ENCODE peak calls at places on chromosome 17, in ten cellular contexts. C, Q, T, D, Y, B, M, I, W and Z are unnamed samples.

GRCh38 chr17:50240876-50241275 is 33.4 kb upstream of the TMEM92 start:
- DNase-seq in I (no peak), Y (no peak), C (no peak), T (no peak), Q (no peak), W (no peak), M (no peak), B (no peak), D (no peak), Z (no peak)

GRCh38 chr17:68594552-68594951 is 6.6 kb downstream of the FAM20A start:
- DNase-seq in I (no peak), T (no peak), Q (no peak), D (no peak), Y (no peak), M (no peak), B (no peak), C (no peak), W (no peak), Z (no peak)

GRCh38 chr17:27532269-27533067 is 76.2 kb downstream of the KSR1 start:
- DNase-seq in C (no peak), W (no peak), M (no peak), B (peak), D (peak), Q (no peak), T (peak), I (no peak), Y (no peak), Z (peak)

GRCh38 chr17:60153606-60154355 is 4.0 kb downstream of the CA4 start:
- DNase-seq in Q (no peak), W (no peak), T (no peak), B (no peak), I (no peak), M (no peak), Y (no peak), D (no peak), C (no peak), Z (no peak)

GRCh38 chr17:40485851-40486512 is 15.4 kb downstream of the TNS4 start:
- DNase-seq in T (peak), W (no peak), I (no peak), B (peak), Y (peak), M (no peak), C (peak), Q (no peak), D (peak), Z (peak)

GRCh38 chr17:78407387-78407990 is 29.0 kb downstream of the PGS1 start:
- DNase-seq in M (no peak), W (no peak), T (no peak), I (no peak), C (no peak), Q (no peak), Y (no peak), B (no peak), D (no peak), Z (no peak)

GRCh38 chr17:58614854-58615409 is 76.9 kb downstream of the TEX14 start:
- DNase-seq in Q (no peak), M (no peak), Y (no peak), W (no peak), T (no peak), D (no peak), I (no peak), B (no peak), C (no peak), Z (no peak)

GRCh38 chr17:78783711-78784396 is 1.8 kb upstream of the CYTH1 start:
- DNase-seq in Q (no peak), M (no peak), D (no peak), Y (no peak), B (no peak), W (no peak), C (no peak), I (no peak), T (no peak), Z (no peak)

GRCh38 chr17:80002690-80003490 is 32.8 kb downstream of the TBC1D16 start:
- DNase-seq in D (no peak), W (no peak), B (peak), C (no peak), Y (no peak), M (no peak), I (no peak), Q (no peak), T (no peak), Z (no peak)

GRCh38 chr17:17810374-17811248 is 26.2 kb downstream of the SREBF1 start:
- DNase-seq in Y (no peak), Q (no peak), D (no peak), W (no peak), M (no peak), B (peak), C (no peak), I (no peak), T (peak), Z (no peak)

GRCh38 chr17:37848690-37849616 is 75.3 kb upstream of the TBC1D3K start:
- DNase-seq in I (no peak), D (peak), B (peak), Q (no peak), W (no peak), Y (peak), M (no peak), C (peak), T (no peak), Z (peak)

GRCh38 chr17:38613981-38614779 is 8.4 kb upstream of the SRCIN1 start:
- DNase-seq in Y (no peak), D (no peak), Q (no peak), I (no peak), W (no peak), B (peak), T (no peak), M (no peak), C (no peak), Z (no peak)

GRCh38 chr17:47789611-47790520 is 31.7 kb downstream of the OSBPL7 start:
- DNase-seq in I (peak), Q (no peak), C (peak), D (no peak), Y (peak), W (peak), M (peak), T (peak), B (peak), Z (peak)

GRCh38 chr17:80294210-80294609 is 33.6 kb downstream of the RNF213 start:
- DNase-seq in B (no peak), D (no peak), M (no peak), W (no peak), T (no peak), Y (no peak), C (no peak), Q (no peak), I (no peak), Z (no peak)

GRCh38 chr17:17353625-17354484 is 50.7 kb downstream of the NT5M start:
- DNase-seq in Q (no peak), T (no peak), B (peak), D (no peak), Y (no peak), I (no peak), C (no peak), W (no peak), M (no peak), Z (no peak)